ENCODE peak calls at places on chromosome 5, in six cellular contexts. E, D, T, A, V and W are unnamed samples.

GRCh38 chr5:165914462-165914861 is 2377.0 kb upstream of the WWC1 start:
- DNase-seq in E (no peak), A (no peak), V (no peak), D (no peak), T (no peak), W (no peak)

GRCh38 chr5:77620404-77620803 is 18.1 kb downstream of the OTP start:
- DNase-seq in T (no peak), D (peak), E (no peak), A (peak), V (no peak), W (peak)

GRCh38 chr5:179319741-179320281 is 25.4 kb downstream of the ADAMTS2 start:
- DNase-seq in T (peak), D (no peak), E (peak), V (no peak), A (no peak), W (no peak)

GRCh38 chr5:6745706-6746217 is 32.5 kb downstream of the TENT4A start:
- DNase-seq in T (peak), A (no peak), D (peak), V (no peak), E (peak), W (no peak)

GRCh38 chr5:161846731-161847130 is 1.2 kb upstream of the GABRA1 start:
- DNase-seq in T (no peak), V (peak), E (no peak), A (peak), D (peak), W (no peak)

GRCh38 chr5:75933489-75933888 is 149.7 kb upstream of the SV2C start:
- DNase-seq in V (no peak), A (no peak), T (no peak), D (no peak), E (no peak), W (no peak)

GRCh38 chr5:134547579-134547978 is 22.1 kb downstream of the JADE2 start:
- DNase-seq in D (no peak), E (peak), V (no peak), A (no peak), T (peak), W (no peak)

GRCh38 chr5:158466196-158466595 is 607.3 kb upstream of the CLINT1 start:
- DNase-seq in E (no peak), T (no peak), A (no peak), V (no peak), D (no peak), W (no peak)

GRCh38 chr5:38069360-38069759 is 189.0 kb upstream of the EGFLAM start:
- DNase-seq in D (no peak), E (no peak), T (peak), V (no peak), A (no peak), W (peak)

GRCh38 chr5:136070486-136071285 is 41.9 kb downstream of the TGFBI start:
- DNase-seq in A (no peak), V (no peak), T (no peak), E (no peak), D (no peak), W (no peak)

GRCh38 chr5:164370841-164371240 is 865.4 kb downstream of the MAT2B start:
- DNase-seq in T (no peak), D (no peak), A (no peak), E (peak), V (no peak), W (peak)

GRCh38 chr5:113036321-113036720 is 59.7 kb downstream of the DCP2 start:
- DNase-seq in T (no peak), A (no peak), V (no peak), E (no peak), D (no peak), W (no peak)

GRCh38 chr5:110386782-110387181 is 339.7 kb downstream of the TMEM232 start:
- DNase-seq in D (peak), T (peak), E (peak), V (no peak), A (no peak), W (peak)

GRCh38 chr5:176725521-176725920 is 78.2 kb downstream of the TSPAN17 start:
- DNase-seq in D (no peak), T (no peak), A (peak), V (no peak), E (no peak), W (no peak)

GRCh38 chr5:14450055-14450524 is 131.5 kb upstream of the OTULINL start:
- DNase-seq in D (no peak), A (no peak), E (peak), T (peak), V (no peak), W (no peak)

GRCh38 chr5:157157492-157157891 is 8.6 kb downstream of the GARIN3 start:
- DNase-seq in T (no peak), V (no peak), A (no peak), D (no peak), E (no peak), W (no peak)

GRCh38 chr5:100595812-100596173 is 60.6 kb downstream of the FAM174A start:
- DNase-seq in A (no peak), T (no peak), V (no peak), E (no peak), D (no peak), W (no peak)

GRCh38 chr5:74624009-74624408 is 16.5 kb downstream of the ENC1 start:
- DNase-seq in E (no peak), D (no peak), A (no peak), V (no peak), T (no peak), W (no peak)
- H3K4me3 ChIP-seq in E (no peak), D (no peak), A (no peak), V (no peak), T (no peak), W (no peak)

GRCh38 chr5:35822541-35822940 is 34.1 kb upstream of the IL7R start:
- DNase-seq in D (no peak), T (no peak), V (no peak), E (no peak), A (no peak), W (no peak)
- H3K23ac ChIP-seq in D (no peak), T (no peak), V (no peak), E (no peak), A (no peak), W (no peak)

DNA sequence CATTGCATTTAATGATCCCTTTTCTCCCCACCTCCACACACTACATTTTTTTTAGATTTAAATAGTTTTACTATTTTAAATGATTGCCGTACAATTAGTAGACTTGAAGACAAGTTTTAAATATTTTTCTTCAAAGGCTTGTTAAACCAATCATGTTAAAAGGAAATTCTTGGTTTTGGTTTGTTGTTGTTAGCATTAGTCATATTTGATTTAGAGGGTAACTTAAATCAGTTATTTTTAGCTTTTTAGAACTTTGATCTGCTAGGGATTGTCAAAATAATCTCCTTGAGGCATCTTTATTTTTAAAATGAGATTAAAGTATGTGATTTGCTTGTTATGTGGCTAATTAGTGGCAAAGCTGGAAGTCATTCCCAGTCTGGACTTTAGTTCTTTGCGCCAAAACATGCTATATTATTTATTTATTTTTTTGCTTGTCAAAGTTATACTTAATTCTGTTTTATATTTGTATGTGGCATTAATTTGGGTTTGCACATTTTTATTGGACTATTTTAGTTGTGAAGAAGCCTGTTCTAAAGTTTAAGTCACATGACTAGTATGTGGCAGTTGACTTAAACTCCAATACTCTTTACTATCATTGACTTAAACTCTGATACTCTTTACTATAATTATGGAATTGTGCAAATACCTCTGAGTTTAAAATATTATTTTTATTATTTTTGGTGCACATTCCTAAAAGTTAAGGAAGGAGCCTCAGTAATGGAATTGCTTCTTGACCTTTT is 14.7 kb downstream of the ITGA1 start:
- DNase-seq in T (no peak), E (peak), D (no peak), A (no peak), V (no peak), W (no peak)
- H3K4me3 ChIP-seq in T (no peak), E (peak), D (no peak), A (no peak), V (peak), W (no peak)

GRCh38 chr5:107542428-107542827 is 128.3 kb downstream of the EFNA5 start:
- DNase-seq in E (peak), V (no peak), T (peak), A (no peak), D (no peak), W (peak)
- H3K23ac ChIP-seq in E (no peak), V (no peak), T (no peak), A (no peak), D (no peak), W (no peak)

DNA sequence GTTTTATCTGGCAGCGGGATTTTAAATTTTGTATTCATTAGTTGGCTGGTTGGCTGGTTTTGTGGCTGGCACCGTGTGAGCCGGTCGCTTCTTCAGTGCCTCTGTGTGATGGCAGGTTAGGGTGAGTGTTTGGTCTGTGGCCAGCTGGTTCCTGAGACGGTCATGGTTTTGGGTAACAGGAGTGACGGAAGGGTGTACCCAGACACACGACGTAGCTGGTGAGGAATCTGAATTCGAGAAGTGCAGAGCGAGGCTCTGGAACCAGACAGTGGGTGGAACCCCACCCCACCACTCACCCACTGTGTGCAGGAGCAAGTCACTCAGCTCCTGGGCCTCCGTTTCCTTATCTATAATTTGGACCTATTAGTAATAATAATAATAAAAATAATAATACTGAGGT is 2.7 kb downstream of the BTNL9 start:
- DNase-seq in V (no peak), T (no peak), D (no peak), E (no peak), A (no peak), W (no peak)
- H3K4me3 ChIP-seq in V (no peak), T (no peak), D (no peak), E (no peak), A (no peak), W (no peak)

DNA sequence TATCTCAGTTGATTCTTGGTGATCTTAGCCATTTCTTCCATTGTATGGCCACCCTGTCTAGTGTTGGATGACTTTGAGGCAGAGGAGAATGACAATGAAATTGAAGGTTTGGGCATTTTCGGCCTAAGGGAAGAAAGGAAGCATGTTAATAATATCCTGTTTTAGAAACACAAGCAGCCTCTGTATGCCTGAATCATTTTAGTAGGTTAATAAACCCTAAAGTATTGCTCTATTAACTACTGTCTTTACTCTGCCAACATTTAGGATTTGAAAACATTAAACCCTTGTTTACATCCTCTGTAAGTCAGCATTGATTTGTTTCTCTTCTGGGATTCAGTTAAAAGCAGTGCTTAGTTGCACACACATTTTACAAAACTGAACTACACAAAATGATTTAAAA is 359.0 kb downstream of the ARRDC3 start:
- DNase-seq in D (peak), V (no peak), A (no peak), E (no peak), T (no peak), W (no peak)
- H3K23ac ChIP-seq in D (no peak), V (no peak), A (no peak), E (no peak), T (no peak), W (no peak)

DNA sequence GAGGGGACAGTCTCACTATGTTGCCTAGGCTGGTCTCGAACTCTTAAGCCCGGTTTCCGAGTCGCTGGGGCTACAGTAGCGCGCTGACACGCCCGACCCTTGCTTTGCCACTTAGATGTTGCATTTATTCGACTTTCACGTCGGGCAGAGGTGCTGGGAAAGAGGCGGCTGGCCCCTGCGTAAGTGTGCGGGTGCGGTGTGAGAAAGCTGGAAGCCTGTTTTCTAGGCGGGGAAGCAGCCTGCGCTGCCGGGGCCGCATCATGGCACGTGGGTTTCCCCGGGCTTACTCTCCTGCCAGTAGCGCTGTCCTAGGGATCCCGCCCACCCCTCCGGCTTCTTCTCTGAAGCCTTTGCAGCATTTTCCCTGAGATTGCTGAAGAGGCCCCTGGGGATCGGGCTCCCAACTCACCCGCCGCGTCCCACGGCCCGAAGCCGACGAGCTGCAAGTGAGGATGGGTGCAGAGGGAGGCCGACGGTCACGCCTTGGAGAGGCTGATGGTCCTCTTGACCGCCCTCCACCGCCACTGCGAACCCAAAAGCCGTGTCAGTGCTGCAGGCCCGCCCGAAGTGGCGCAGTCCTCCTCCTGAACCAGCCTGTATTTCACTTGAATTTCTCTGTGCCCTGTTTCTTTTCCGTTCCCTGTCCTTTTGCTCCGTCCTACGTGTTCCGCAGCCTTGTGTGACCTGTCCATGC is 5.8 kb upstream of the TRIM41 start:
- DNase-seq in A (peak), D (peak), T (peak), V (peak), E (peak), W (peak)
- H3K4me3 ChIP-seq in A (peak), D (peak), T (peak), V (peak), E (peak), W (peak)

DNA sequence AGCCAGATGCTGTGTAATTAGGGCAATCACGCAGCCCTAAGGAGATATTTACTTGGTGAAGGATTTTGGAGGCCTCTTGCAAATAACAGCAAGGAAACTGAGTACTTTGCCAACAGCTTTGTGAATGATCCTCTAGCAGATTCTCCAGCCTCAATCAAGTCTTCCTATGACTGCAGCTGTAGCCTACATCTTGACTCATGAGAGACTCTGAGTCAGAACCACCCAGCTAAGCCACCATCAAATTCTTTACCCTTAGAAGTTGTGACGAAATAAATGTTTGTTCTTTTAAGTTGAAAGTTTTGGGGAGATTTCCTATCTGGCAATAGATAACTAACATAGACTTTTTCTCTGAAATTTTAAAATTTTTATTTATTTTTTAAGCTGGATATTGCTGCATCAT is 237.6 kb upstream of the CCNH start:
- DNase-seq in A (no peak), T (no peak), V (no peak), E (no peak), D (no peak), W (peak)
- H3K23ac ChIP-seq in A (no peak), T (no peak), V (no peak), E (no peak), D (no peak), W (no peak)

GRCh38 chr5:53543401-53543800 is 17.0 kb upstream of the NDUFS4 start:
- DNase-seq in E (peak), A (no peak), V (no peak), D (peak), T (no peak), W (no peak)
- H3K4me3 ChIP-seq in E (no peak), A (no peak), V (no peak), D (no peak), T (no peak), W (no peak)

DNA sequence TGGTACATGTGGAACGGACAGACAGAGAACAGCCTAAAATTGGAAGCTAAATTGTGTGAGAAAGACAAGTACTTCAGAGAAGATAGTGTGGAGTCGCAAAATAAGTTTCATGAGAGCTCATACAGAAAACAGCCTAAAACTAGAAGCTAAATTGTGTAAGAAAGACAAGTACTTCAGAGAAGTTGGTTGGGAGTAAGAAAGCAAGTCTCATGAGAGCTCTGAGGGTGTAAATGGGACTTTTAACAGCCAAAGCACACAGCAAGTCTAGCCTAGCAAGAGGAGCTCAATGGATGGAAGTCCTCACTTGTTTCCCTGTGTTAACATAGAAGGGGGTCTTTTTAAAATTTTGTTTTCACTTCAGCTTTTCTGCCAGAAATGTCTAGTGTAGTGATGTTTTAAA is 93.1 kb downstream of the STK32A start:
- DNase-seq in D (no peak), T (no peak), A (no peak), V (no peak), E (no peak), W (no peak)
- H3K23ac ChIP-seq in D (no peak), T (no peak), A (no peak), V (no peak), E (no peak), W (no peak)